ENCODE peak calls at places on chromosomes 6 and 20, in nine cellular contexts. H is dermis microvascular lymphatic vessel endothelial cell; P is activated T-cell treated with anti-CD3 and anti-CD28 coated beads, Interleukin-2, amount 50 U/mL, for 72 hours; W is retina; F is hippocampal formation; U is EL; K is GM12865; B is LoVo; L is AG04450. E is an unnamed sample.

GRCh38 chr20:24273251-24273650 is 196.2 kb upstream of the SYNDIG1 start:
- DNase-seq in H (no peak), F (no peak), P (no peak), U (no peak), W (no peak), B (no peak), L (no peak), K (no peak), E (no peak)

GRCh38 chr6:10397756-10398438 is 17.0 kb downstream of the TFAP2A start:
- DNase-seq in P (no peak), W (peak), L (no peak), U (peak), H (no peak), K (no peak), B (no peak), F (no peak), E (no peak)

GRCh38 chr6:18363746-18364145 is 23.4 kb upstream of the RNF144B start:
- DNase-seq in K (no peak), U (no peak), H (no peak), B (no peak), W (no peak), P (no peak), L (no peak), F (no peak), E (no peak)

GRCh38 chr6:37615564-37616340 is 81.9 kb downstream of the MDGA1 start:
- DNase-seq in K (no peak), W (no peak), L (no peak), H (no peak), P (no peak), F (no peak), B (no peak), U (peak), E (no peak)

GRCh38 chr6:146582857-146583256 is 15.9 kb upstream of the ADGB start:
- DNase-seq in B (no peak), L (no peak), P (no peak), U (no peak), K (no peak), W (no peak), H (no peak), F (peak), E (peak)

GRCh38 chr6:126531840-126532239 is 191.9 kb downstream of the CENPW start:
- DNase-seq in L (no peak), F (no peak), K (peak), U (no peak), B (no peak), W (no peak), P (no peak), H (no peak), E (no peak)

GRCh38 chr6:25084508-25084833 is 148.7 kb upstream of the RIPOR2 start:
- DNase-seq in P (no peak), H (no peak), U (no peak), K (no peak), W (no peak), F (no peak), B (no peak), L (no peak), E (no peak)

GRCh38 chr20:45300961-45301360 is 5.7 kb upstream of the RBPJL start:
- DNase-seq in L (no peak), K (peak), U (peak), H (no peak), F (no peak), B (no peak), P (peak), W (no peak), E (no peak)

GRCh38 chr6:158143700-158144099 is 24.4 kb downstream of the SERAC1 start:
- DNase-seq in U (peak), K (peak), P (peak), L (no peak), W (no peak), B (no peak), F (no peak), H (no peak), E (no peak)

GRCh38 chr6:143745160-143746133 is 67.7 kb downstream of the PHACTR2 start:
- DNase-seq in F (no peak), B (peak), W (peak), K (no peak), L (peak), U (peak), P (no peak), H (peak), E (peak)

GRCh38 chr20:16096756-16097326 is 476.4 kb downstream of the KIF16B start:
- DNase-seq in F (no peak), K (no peak), P (no peak), U (no peak), W (no peak), H (no peak), L (no peak), B (no peak), E (no peak)

GRCh38 chr6:30325150-30325872 is 1.4 kb upstream of the TRIM39 start:
- DNase-seq in L (no peak), U (peak), K (peak), F (no peak), B (peak), H (peak), P (peak), W (peak), E (no peak)

GRCh38 chr20:50438986-50439407 is 71.2 kb upstream of the PTPN1 start:
- DNase-seq in K (no peak), P (peak), U (peak), F (no peak), H (no peak), L (no peak), W (no peak), B (peak), E (no peak)

GRCh38 chr6:31663961-31664789 is 622 bp downstream of the GPANK1 start:
- DNase-seq in F (no peak), P (peak), B (peak), K (no peak), W (peak), L (no peak), H (no peak), U (peak), E (no peak)

GRCh38 chr6:142700676-142701185 is 244.2 kb downstream of the HIVEP2 start:
- DNase-seq in P (no peak), L (no peak), B (no peak), W (no peak), K (no peak), H (no peak), F (no peak), U (no peak), E (no peak)

GRCh38 chr6:151534576-151534975 is 40.8 kb downstream of the CCDC170 start:
- DNase-seq in L (no peak), F (no peak), B (no peak), W (no peak), U (peak), H (no peak), K (no peak), P (no peak), E (no peak)

GRCh38 chr20:4667371-4667773 is 54.3 kb upstream of the PRND start:
- DNase-seq in H (no peak), F (no peak), B (no peak), P (no peak), W (no peak), L (no peak), U (no peak), K (no peak), E (no peak)

GRCh38 chr20:61701802-61702201 is 363.9 kb downstream of the TAF4 start:
- DNase-seq in W (no peak), P (no peak), L (no peak), B (no peak), U (no peak), K (no peak), H (no peak), F (no peak), E (no peak)

GRCh38 chr20:11948809-11949208 is 31.1 kb downstream of the BTBD3 start:
- DNase-seq in W (no peak), K (no peak), F (no peak), L (no peak), P (no peak), U (no peak), B (no peak), H (no peak), E (no peak)

GRCh38 chr6:3259491-3259958 is 778 bp downstream of the PSMG4 start:
- DNase-seq in H (no peak), W (peak), B (peak), K (peak), P (peak), L (no peak), U (peak), F (no peak), E (peak)

GRCh38 chr20:9572690-9573089 is 58.3 kb downstream of the LAMP5 start:
- DNase-seq in U (no peak), B (no peak), W (peak), F (no peak), K (no peak), L (no peak), P (no peak), H (no peak), E (no peak)